ENCODE peak calls at places on chromosomes 5 and 9, in five cellular contexts. F, Z, U, E and D are unnamed samples.

GRCh38 chr5:154284433-154284832 is 93.9 kb downstream of the GALNT10 start:
- DNase-seq in F (no peak), Z (no peak), U (no peak), E (no peak), D (no peak)

GRCh38 chr9:68970150-68970549 is 43.8 kb downstream of the PRKACG start:
- DNase-seq in F (no peak), Z (no peak), U (no peak), E (no peak), D (no peak)

GRCh38 chr9:69370430-69370829 is 45.4 kb downstream of the ENTREP1 start:
- DNase-seq in F (no peak), Z (no peak), U (no peak), E (no peak), D (peak)

GRCh38 chr9:114097613-114098020 is 1.5 kb downstream of the KIF12 start:
- DNase-seq in F (no peak), Z (peak), U (peak), E (no peak), D (peak)

GRCh38 chr5:90503596-90503995 is 25.8 kb downstream of the LYSMD3 start:
- DNase-seq in F (no peak), Z (no peak), U (peak), E (no peak), D (peak)

GRCh38 chr9:110432253-110432652 is 94.6 kb upstream of the TXNDC8 start:
- DNase-seq in F (no peak), Z (no peak), U (peak), E (no peak), D (no peak)

GRCh38 chr5:87311400-87312279 is 44.0 kb downstream of the RASA1 start:
- DNase-seq in F (no peak), Z (no peak), U (peak), E (no peak), D (no peak)

GRCh38 chr5:145934276-145934675 is 2.1 kb upstream of the SH3RF2 start:
- DNase-seq in F (no peak), Z (no peak), U (no peak), E (no peak), D (no peak)

GRCh38 chr9:19026375-19026774 is 6.6 kb downstream of the SAXO1 start:
- DNase-seq in F (no peak), Z (no peak), U (no peak), E (no peak), D (no peak)

GRCh38 chr5:159899067-159900049 is 16.9 kb upstream of the ADRA1B start:
- DNase-seq in F (no peak), Z (no peak), U (peak), E (no peak), D (peak)

GRCh38 chr5:135834639-135835529 is at the start of gene SLC25A48:
- DNase-seq in F (peak), Z (peak), U (peak), E (no peak), D (no peak)

GRCh38 chr5:168603776-168604175 is 24.6 kb upstream of the PANK3 start:
- DNase-seq in F (no peak), Z (no peak), U (peak), E (no peak), D (peak)

GRCh38 chr5:143074414-143074996 is 304.3 kb downstream of the ARHGAP26 start:
- DNase-seq in F (no peak), Z (no peak), U (no peak), E (no peak), D (no peak)

GRCh38 chr9:114416290-114416689 is 28.5 kb upstream of the AKNA start:
- DNase-seq in F (no peak), Z (no peak), U (no peak), E (no peak), D (no peak)

GRCh38 chr9:76688471-76689238 is 75.6 kb upstream of the PCA3 start:
- DNase-seq in F (no peak), Z (no peak), U (peak), E (no peak), D (no peak)

GRCh38 chr5:104344809-104345512 is 782.4 kb upstream of the NUDT12 start:
- DNase-seq in F (peak), Z (no peak), U (peak), E (no peak), D (peak)

GRCh38 chr5:177113566-177114424 is 19.8 kb upstream of the NSD1 start:
- DNase-seq in F (peak), Z (peak), U (peak), E (peak), D (peak)

GRCh38 chr5:16980983-16981382 is 44.9 kb upstream of the MYO10 start:
- DNase-seq in F (no peak), Z (no peak), U (peak), E (no peak), D (peak)

GRCh38 chr5:84301535-84301934 is 83.1 kb downstream of the EDIL3 start:
- DNase-seq in F (no peak), Z (no peak), U (peak), E (no peak), D (peak)

GRCh38 chr9:21993893-21994525 is at the start of gene CDKN2A:
- DNase-seq in F (no peak), Z (peak), U (peak), E (peak), D (peak)

GRCh38 chr5:170216262-170216864 is 16.4 kb upstream of the C5orf58 start:
- DNase-seq in F (peak), Z (peak), U (peak), E (peak), D (peak)

GRCh38 chr9:125043631-125044030 is 99.7 kb downstream of the SCAI start:
- DNase-seq in F (no peak), Z (no peak), U (no peak), E (no peak), D (no peak)

GRCh38 chr5:68033961-68034581 is 181.5 kb upstream of the PIK3R1 start:
- DNase-seq in F (no peak), Z (no peak), U (peak), E (no peak), D (no peak)

GRCh38 chr5:173969167-173970049 is 19.6 kb upstream of the C5orf47 start:
- DNase-seq in F (no peak), Z (no peak), U (peak), E (no peak), D (peak)
- TF ChIP-seq EZH2phosphoT487 in F (no peak), Z (no peak), U (no peak), E (no peak), D (no peak)

DNA sequence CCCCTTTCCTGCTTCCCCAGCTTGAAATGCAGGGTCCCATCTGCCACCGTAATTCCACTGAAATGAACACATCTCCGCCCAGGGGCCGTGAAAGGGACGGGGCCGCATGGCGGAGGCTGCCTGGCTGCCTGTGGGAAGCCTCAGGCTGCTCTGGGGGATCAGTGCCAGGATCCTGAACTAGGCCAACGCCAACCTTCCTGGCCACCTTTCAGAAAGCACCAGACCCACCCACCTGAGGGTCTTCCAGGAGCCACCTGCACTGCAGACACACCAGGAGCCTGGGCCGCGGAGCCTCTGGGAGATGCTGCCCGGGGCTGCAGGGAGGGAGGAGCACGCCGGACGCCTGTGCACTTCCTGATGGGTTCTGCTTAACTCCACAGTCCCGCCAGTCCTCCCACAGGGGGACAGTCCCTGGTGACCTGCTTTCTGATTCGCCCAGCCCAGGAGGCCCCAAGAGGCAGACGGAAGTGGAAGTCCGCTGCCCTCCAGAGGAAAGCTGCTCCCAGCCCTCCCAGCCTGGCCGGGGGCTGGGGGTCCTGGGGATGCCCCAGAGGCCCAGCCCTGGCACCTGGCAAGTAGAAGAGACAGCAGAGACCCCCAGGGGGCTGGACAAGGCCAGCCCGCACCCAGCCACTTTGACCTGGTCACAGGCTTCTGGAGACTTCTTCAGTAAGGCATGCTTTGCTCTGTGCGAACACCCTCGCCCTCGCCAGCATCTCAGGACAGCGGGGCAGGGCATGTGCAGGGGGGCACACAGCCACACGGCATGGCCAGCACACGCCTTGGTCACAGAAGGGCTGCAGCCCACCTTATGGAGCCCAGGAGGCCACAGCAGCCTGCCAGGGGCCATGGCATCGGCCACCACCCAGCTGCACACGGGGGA is at the start of gene CARD9:
- DNase-seq in F (no peak), Z (peak), U (no peak), E (no peak), D (no peak)
- TF ChIP-seq EZH2phosphoT487 in F (no peak), Z (no peak), U (no peak), E (no peak), D (no peak)

GRCh38 chr5:116896001-116896400 is 321.4 kb upstream of the SEMA6A start:
- DNase-seq in F (no peak), Z (no peak), U (no peak), E (no peak), D (no peak)

GRCh38 chr5:116892993-116893392 is 318.4 kb upstream of the SEMA6A start:
- DNase-seq in F (no peak), Z (no peak), U (no peak), E (no peak), D (no peak)

GRCh38 chr5:116897291-116897690 is 322.7 kb upstream of the SEMA6A start:
- DNase-seq in F (no peak), Z (no peak), U (no peak), E (no peak), D (no peak)

GRCh38 chr5:116900793-116901192 is 326.2 kb upstream of the SEMA6A start:
- DNase-seq in F (no peak), Z (no peak), U (no peak), E (no peak), D (no peak)

GRCh38 chr5:116898917-116899316 is 324.3 kb upstream of the SEMA6A start:
- DNase-seq in F (no peak), Z (no peak), U (no peak), E (no peak), D (no peak)
- TF ChIP-seq EZH2phosphoT487 in F (no peak), Z (no peak), U (no peak), E (no peak), D (no peak)

DNA sequence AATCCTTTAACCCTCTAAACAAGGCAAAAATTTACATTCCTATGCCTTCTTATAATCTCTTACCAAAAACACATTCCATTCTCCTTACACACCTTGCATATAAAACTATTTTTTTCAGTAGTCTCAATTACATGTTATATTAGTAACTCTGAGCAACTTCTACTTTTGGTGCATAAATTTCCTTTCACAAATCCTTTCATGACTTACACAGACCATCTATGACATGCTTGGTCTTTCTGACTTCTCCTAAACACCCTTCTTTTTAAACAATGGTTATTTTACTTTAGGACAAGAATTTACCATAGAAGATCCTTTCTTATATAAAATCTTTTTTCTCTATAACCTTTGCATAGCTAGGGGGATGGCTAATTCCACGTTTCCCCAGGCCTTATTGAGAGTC is 208.0 kb upstream of the ARRDC3 start:
- DNase-seq in F (peak), Z (no peak), U (no peak), E (peak), D (peak)
- TF ChIP-seq EZH2phosphoT487 in F (no peak), Z (no peak), U (no peak), E (no peak), D (no peak)